ENCODE peak calls at places on chromosomes 3 and 15, in seven cellular contexts. D, L, X, A, G, Z and H are unnamed samples.
A peak's percentile ranks its signal among the peaks of the same experiment; 100 is the strongest.

GRCh38 chr3:8959683-8960082 is 3.6 kb downstream of the RAD18 start:
- DNase-seq in D (no peak), L (no peak), X (no peak), A (no peak), G (no peak), Z (no peak), H (no peak)

GRCh38 chr3:52786330-52787215 is 8.0 kb upstream of the ITIH3 start:
- DNase-seq in D (no peak), L (no peak), X (peak; percentile 49), A (no peak), G (no peak), Z (no peak), H (no peak)

GRCh38 chr15:63833246-63833696 is 477 bp downstream of the HERC1 start:
- DNase-seq in D (peak; percentile 36), L (peak; percentile 5), X (peak; percentile 76), A (peak; percentile 42), G (peak; percentile 39), Z (no peak), H (peak; percentile 50)

GRCh38 chr15:43877371-43877770 is 50.6 kb downstream of the WDR76 start:
- DNase-seq in D (no peak), L (no peak), X (no peak), A (peak; percentile 35), G (no peak), Z (no peak), H (no peak)

GRCh38 chr3:39126532-39127071 is 19.1 kb downstream of the TTC21A start:
- DNase-seq in D (peak; percentile 65), L (no peak), X (no peak), A (peak; percentile 54), G (peak; percentile 61), Z (no peak), H (peak; percentile 56)

GRCh38 chr3:156586905-156587766 is 32.2 kb upstream of the SSR3 start:
- DNase-seq in D (no peak), L (no peak), X (no peak), A (no peak), G (no peak), Z (no peak), H (no peak)

GRCh38 chr3:170709046-170709445 is 123.2 kb upstream of the SLC7A14 start:
- DNase-seq in D (peak; percentile 96), L (no peak), X (no peak), A (no peak), G (no peak), Z (no peak), H (no peak)

GRCh38 chr3:3107858-3108257 is 2.3 kb downstream of the IL5RA start:
- DNase-seq in D (no peak), L (no peak), X (no peak), A (no peak), G (no peak), Z (no peak), H (no peak)

GRCh38 chr3:153704115-153704514 is 417.1 kb upstream of the ARHGEF26 start:
- DNase-seq in D (no peak), L (no peak), X (no peak), A (no peak), G (no peak), Z (no peak), H (no peak)

GRCh38 chr3:14216257-14217048 is 37.8 kb downstream of the LSM3 start:
- DNase-seq in D (no peak), L (no peak), X (peak; percentile 55), A (no peak), G (no peak), Z (no peak), H (no peak)

GRCh38 chr3:184523825-184524615 is 37.6 kb upstream of the EPHB3 start:
- DNase-seq in D (peak; percentile 67), L (no peak), X (no peak), A (peak; percentile 9), G (no peak), Z (peak; percentile 68), H (no peak)

GRCh38 chr3:35987386-35987785 is 348.1 kb downstream of the ARPP21 start:
- DNase-seq in D (no peak), L (no peak), X (no peak), A (no peak), G (no peak), Z (no peak), H (no peak)

GRCh38 chr3:64399205-64399800 is 174.0 kb upstream of the PRICKLE2 start:
- DNase-seq in D (peak; percentile 70), L (peak; percentile 46), X (no peak), A (peak; percentile 25), G (peak; percentile 25), Z (peak; percentile 7), H (no peak)

GRCh38 chr3:126469479-126469878 is 6.2 kb downstream of the ZXDC start:
- DNase-seq in D (no peak), L (no peak), X (no peak), A (no peak), G (no peak), Z (no peak), H (no peak)

GRCh38 chr15:99671926-99672701 is 61.1 kb downstream of the LYSMD4 start:
- DNase-seq in D (no peak), L (no peak), X (no peak), A (no peak), G (no peak), Z (no peak), H (no peak)

GRCh38 chr15:64635486-64635815 is 139.9 kb downstream of the RBPMS2 start:
- DNase-seq in D (peak; percentile 86), L (peak; percentile 45), X (no peak), A (peak; percentile 20), G (peak; percentile 65), Z (no peak), H (no peak)

GRCh38 chr3:162436826-162437225 is 940.2 kb downstream of the OTOL1 start:
- DNase-seq in D (no peak), L (no peak), X (no peak), A (no peak), G (no peak), Z (no peak), H (no peak)

GRCh38 chr3:162437480-162437879 is 940.9 kb downstream of the OTOL1 start:
- DNase-seq in D (peak; percentile 52), L (no peak), X (no peak), A (no peak), G (no peak), Z (no peak), H (no peak)

GRCh38 chr3:162435750-162436149 is 939.1 kb downstream of the OTOL1 start:
- DNase-seq in D (no peak), L (no peak), X (no peak), A (no peak), G (no peak), Z (no peak), H (no peak)

DNA sequence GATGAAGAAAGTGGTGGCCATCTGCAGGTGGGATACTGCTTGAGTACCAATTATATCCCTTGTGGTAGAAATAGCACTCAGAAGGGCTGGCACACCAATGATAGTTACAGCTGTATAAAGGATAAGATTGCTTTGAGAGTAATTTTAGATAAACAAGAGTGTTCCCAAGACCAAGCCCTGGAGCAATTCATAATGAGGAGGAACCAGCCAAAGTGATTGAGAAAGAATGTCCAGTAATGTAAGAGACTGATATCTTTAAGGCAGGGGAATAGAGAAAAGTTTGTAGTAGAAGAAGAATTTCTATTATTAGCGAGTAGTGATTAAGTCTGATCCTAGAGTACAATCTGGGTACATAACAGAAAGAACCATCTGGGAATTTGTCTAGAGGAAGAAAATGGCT is 945.1 kb downstream of the OTOL1 start:
- DNase-seq in D (no peak), L (no peak), X (no peak), A (no peak), G (no peak), Z (no peak), H (no peak)
- H3K27ac ChIP-seq in D (no peak overlapping the region), L (no peak overlapping the region), X (no peak overlapping the region), A (no peak overlapping the region), G (no peak overlapping the region), Z (no peak overlapping the region), H (no peak overlapping the region)

DNA sequence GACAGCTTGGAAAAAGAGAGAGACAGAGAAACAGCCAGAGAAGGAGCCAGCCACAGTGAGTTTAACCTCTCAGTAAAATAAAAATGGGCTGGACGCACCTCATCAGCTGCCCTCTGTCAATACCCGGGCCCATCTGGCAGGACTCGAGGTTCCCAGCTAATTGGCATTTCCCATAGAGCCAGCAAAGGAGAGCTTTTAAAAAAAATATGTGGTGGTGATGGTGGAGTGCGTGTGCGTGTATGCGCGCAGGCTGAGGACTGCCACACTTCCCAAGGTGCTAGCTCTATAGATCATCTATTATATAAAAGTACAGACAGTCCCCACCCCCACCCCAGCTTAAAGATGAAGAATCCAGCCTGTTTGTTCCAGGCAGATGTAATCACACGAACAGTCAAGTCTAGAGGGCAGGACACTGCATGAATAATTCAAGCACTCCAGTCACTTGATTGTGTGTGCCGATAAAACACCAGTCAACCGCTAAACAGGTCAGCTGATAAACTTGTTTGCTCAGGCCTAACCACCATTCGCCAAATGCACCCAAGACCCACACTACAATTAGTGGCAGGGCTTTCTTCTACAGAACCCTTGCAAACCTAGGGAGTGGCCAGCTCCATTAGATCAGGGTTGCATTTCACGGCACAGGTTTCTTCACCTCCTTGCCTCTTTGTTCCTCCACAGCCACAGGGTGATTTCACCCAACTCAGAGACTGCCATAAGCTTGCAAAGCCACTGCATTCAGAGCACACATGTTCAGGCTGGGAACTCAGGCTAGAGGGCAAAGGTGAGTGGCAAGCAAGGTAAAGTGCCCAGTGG is 5.9 kb downstream of the TLE3 start:
- DNase-seq in D (no peak), L (peak; percentile 52), X (peak; percentile 12), A (peak; percentile 42), G (no peak), Z (no peak), H (peak; percentile 52)
- TF ChIP-seq POLR2A in D (no peak), L (no peak), X (no peak), A (no peak), G (no peak), Z (no peak), H (no peak)

DNA sequence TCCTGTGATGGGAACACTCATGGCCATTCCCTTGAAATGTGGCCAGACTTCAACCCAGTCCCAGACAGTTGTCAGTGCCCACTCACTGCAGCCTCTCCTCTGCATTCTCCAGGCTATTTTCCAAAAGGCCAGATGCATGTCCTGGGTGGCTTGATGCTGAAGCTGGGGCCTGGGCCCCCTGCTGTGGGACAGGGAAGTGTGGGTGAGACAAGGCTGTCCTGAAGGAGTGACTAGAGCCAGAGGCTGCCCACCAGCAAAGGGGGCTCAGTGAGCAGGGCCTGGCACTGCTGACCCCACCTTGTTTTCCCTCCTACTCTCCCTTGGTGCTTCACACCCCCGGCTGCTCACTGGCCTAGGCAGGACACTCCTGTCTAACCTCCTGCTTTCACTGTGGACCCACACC is 11.9 kb downstream of the CISH start:
- DNase-seq in D (no peak), L (no peak), X (no peak), A (peak; percentile 29), G (no peak), Z (no peak), H (no peak)
- H3K27ac ChIP-seq in D (no peak overlapping the region), L (no peak overlapping the region), X (peak overlapping the region; percentile 99), A (peak overlapping the region; percentile 100), G (peak overlapping the region; percentile 98), Z (no peak overlapping the region), H (peak overlapping the region; percentile 98)

DNA sequence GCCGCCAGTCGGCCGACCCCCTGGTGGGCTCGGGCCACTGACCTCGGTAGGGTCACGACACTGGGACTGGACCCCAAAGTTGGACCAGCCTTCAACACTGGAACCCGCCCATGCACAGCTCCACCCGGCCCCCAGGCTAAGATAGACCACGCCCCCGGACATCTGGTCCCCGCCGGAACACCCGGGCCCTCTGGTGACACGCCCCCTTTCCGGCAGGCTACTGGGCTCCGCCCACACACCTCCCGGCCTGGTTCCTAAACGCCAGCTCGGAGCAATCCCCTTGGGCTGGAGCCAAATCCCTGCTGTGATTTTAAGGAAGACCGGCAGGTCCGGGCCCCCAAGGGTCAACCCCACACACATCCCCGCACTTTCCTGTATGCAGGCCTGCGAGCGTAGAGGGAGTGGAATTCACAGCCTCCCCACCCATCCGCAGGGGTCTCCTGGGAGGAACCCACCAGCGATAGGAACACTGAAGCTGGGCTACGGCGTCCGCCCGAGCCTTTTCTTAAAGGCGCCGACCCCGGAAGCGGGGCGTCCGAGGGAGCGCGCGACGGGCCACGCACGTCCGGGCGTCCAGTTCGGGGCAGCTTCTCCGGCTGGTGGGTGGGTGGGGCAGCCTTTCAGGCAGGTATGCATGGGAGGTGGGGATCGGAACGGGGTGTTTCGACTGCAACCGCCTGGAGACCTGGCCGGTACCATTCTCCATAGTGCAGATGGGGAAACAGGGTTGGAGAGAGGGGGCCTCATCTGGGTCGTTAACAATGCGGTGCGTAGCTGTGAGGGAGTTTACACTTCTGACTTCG is at the start of gene HEMK1:
- DNase-seq in D (peak; percentile 91), L (peak; percentile 97), X (peak; percentile 98), A (peak; percentile 99), G (peak; percentile 99), Z (peak; percentile 94), H (peak; percentile 99)
- TF ChIP-seq POLR2A in D (peak; percentile 69), L (peak; percentile 66), X (no peak), A (peak; percentile 82), G (peak; percentile 83), Z (no peak), H (peak; percentile 86)